ENCODE peak calls at places on chromosome 13, in six cellular contexts. S, J, R, O, E and X are unnamed samples.
A peak's percentile ranks its signal among the peaks of the same experiment; 100 is the strongest.

GRCh38 chr13:103839460-103839859 is 773.2 kb upstream of the SLC10A2 start:
- DNase-seq in S (no peak), J (no peak), R (no peak), O (no peak), E (no peak), X (no peak)

GRCh38 chr13:83182845-83183244 is 699.4 kb downstream of the SLITRK1 start:
- DNase-seq in S (no peak), J (peak; percentile 17), R (no peak), O (no peak), E (no peak), X (no peak)

GRCh38 chr13:97367016-97367415 is 67.0 kb upstream of the RAP2A start:
- DNase-seq in S (no peak), J (no peak), R (no peak), O (no peak), E (no peak), X (no peak)

GRCh38 chr13:100280681-100281080 is 191.8 kb downstream of the PCCA start:
- DNase-seq in S (no peak), J (no peak), R (no peak), O (no peak), E (no peak), X (no peak)

GRCh38 chr13:99878921-99879610 is 92.5 kb downstream of the ZIC5 start:
- DNase-seq in S (no peak), J (no peak), R (no peak), O (no peak), E (no peak), X (no peak)

GRCh38 chr13:46097663-46098062 is 7.2 kb downstream of the CPB2 start:
- DNase-seq in S (no peak), J (no peak), R (no peak), O (no peak), E (no peak), X (no peak)

GRCh38 chr13:38477676-38478075 is 128.0 kb downstream of the UFM1 start:
- DNase-seq in S (no peak), J (no peak), R (no peak), O (no peak), E (no peak), X (no peak)

GRCh38 chr13:40388617-40389016 is 277.8 kb downstream of the FOXO1 start:
- DNase-seq in S (no peak), J (no peak), R (peak; percentile 36), O (peak; percentile 93), E (no peak), X (no peak)

GRCh38 chr13:78960881-78961280 is 301.9 kb upstream of the OBI1 start:
- DNase-seq in S (peak; percentile 42), J (no peak), R (no peak), O (no peak), E (no peak), X (no peak)

GRCh38 chr13:35874704-35875103 is 256.5 kb downstream of the DCLK1 start:
- DNase-seq in S (no peak), J (peak; percentile 58), R (no peak), O (no peak), E (no peak), X (peak; percentile 64)

GRCh38 chr13:20772401-20773131 is 1.2 kb downstream of the EEF1AKMT1 start:
- DNase-seq in S (no peak), J (no peak), R (no peak), O (no peak), E (peak; percentile 26), X (no peak)

GRCh38 chr13:71089105-71089504 is 777.9 kb downstream of the DACH1 start:
- DNase-seq in S (no peak), J (no peak), R (no peak), O (no peak), E (no peak), X (no peak)

GRCh38 chr13:47310376-47310775 is 413.5 kb upstream of the HTR2A start:
- DNase-seq in S (no peak), J (no peak), R (no peak), O (no peak), E (no peak), X (no peak)

GRCh38 chr13:98992355-98992754 is 14.5 kb upstream of the DOCK9 start:
- DNase-seq in S (no peak), J (no peak), R (no peak), O (no peak), E (no peak), X (no peak)

GRCh38 chr13:30463820-30464495 is 1.8 kb downstream of the HMGB1 start:
- DNase-seq in S (peak; percentile 71), J (peak; percentile 79), R (no peak), O (peak; percentile 82), E (peak; percentile 63), X (peak; percentile 50)

GRCh38 chr13:25881946-25882574 is 169.8 kb downstream of the SHISA2 start:
- DNase-seq in S (no peak), J (no peak), R (no peak), O (no peak), E (peak; percentile 92), X (no peak)

GRCh38 chr13:75850915-75851314 is 214.8 kb downstream of the LMO7 start:
- DNase-seq in S (no peak), J (no peak), R (no peak), O (no peak), E (peak; percentile 10), X (no peak)

GRCh38 chr13:74062933-74063332 is 71.3 kb downstream of the KLF12 start:
- DNase-seq in S (no peak), J (peak; percentile 77), R (peak; percentile 21), O (peak; percentile 59), E (no peak), X (peak; percentile 81)
- H3K4me3 ChIP-seq in S (peak overlapping the region; percentile 7), J (peak overlapping the region; percentile 53), R (peak overlapping the region; percentile 38), O (peak overlapping the region; percentile 6), E (no peak overlapping the region), X (peak overlapping the region; percentile 29)

DNA sequence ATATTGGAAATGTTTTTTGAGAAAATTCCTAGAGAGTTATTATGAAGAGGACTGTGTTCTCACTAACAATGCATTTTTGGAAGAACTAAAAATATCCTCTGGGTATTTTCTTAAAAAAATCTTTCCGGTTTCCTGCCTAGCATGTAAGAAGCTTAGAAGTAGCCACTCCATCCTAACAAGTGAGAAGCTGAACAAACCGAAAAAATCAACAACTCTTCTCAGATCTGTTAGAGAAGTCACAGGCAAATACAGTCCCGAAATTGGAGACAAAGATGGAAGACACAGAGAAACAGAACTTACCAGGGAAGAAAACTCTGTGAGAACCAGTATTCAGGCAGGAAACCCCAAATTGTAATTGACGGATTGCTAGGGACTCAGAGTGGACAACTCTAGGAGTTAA is 173.0 kb downstream of the KLF12 start:
- DNase-seq in S (no peak), J (no peak), R (no peak), O (no peak), E (no peak), X (no peak)
- H3K4me1 ChIP-seq in S (no peaks in the 10 kb centered on the region), J (peaks cover 10% of the 10 kb centered on the region), R (peaks cover 17% of the 10 kb centered on the region), O (peaks cover 8% of the 10 kb centered on the region), E (peaks cover 10% of the 10 kb centered on the region), X (peaks cover 22% of the 10 kb centered on the region)

GRCh38 chr13:28022848-28023518 is 34.5 kb upstream of the URAD start:
- DNase-seq in S (no peak), J (no peak), R (no peak), O (no peak), E (no peak), X (no peak)

GRCh38 chr13:28031220-28031903 is 42.9 kb upstream of the URAD start:
- DNase-seq in S (peak; percentile 81), J (no peak), R (no peak), O (no peak), E (no peak), X (peak; percentile 76)

GRCh38 chr13:28027607-28028364 is 39.3 kb upstream of the URAD start:
- DNase-seq in S (no peak), J (no peak), R (no peak), O (no peak), E (no peak), X (no peak)

GRCh38 chr13:28026508-28026907 is 38.0 kb upstream of the URAD start:
- DNase-seq in S (no peak), J (no peak), R (no peak), O (no peak), E (no peak), X (no peak)

DNA sequence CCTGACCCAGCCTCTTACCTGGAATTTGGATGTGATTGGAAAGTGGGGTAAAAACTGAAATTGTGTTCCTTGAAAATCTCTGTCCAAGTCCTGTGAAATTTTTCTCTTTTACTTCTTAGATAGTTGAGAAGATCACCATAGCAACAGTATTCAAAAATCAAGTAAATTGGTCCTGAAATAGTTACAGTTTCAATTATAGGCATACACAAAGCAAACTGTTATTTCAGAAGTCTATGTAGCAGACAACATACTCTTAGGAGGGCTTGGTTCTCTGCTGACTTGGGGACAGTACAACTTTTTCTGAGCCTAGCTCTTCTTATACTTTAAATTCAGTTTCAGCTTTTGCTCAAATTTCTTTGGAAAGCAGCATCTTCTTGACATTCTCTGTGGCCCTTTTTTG is 38.6 kb upstream of the URAD start:
- DNase-seq in S (no peak), J (no peak), R (no peak), O (no peak), E (no peak), X (no peak)
- H3K27me3 ChIP-seq in S (peaks cover 5% of the 10 kb centered on the region), J (no peaks in the 10 kb centered on the region), R (no peaks in the 10 kb centered on the region), O (no peaks in the 10 kb centered on the region), E (no peaks in the 10 kb centered on the region), X (no peaks in the 10 kb centered on the region)

DNA sequence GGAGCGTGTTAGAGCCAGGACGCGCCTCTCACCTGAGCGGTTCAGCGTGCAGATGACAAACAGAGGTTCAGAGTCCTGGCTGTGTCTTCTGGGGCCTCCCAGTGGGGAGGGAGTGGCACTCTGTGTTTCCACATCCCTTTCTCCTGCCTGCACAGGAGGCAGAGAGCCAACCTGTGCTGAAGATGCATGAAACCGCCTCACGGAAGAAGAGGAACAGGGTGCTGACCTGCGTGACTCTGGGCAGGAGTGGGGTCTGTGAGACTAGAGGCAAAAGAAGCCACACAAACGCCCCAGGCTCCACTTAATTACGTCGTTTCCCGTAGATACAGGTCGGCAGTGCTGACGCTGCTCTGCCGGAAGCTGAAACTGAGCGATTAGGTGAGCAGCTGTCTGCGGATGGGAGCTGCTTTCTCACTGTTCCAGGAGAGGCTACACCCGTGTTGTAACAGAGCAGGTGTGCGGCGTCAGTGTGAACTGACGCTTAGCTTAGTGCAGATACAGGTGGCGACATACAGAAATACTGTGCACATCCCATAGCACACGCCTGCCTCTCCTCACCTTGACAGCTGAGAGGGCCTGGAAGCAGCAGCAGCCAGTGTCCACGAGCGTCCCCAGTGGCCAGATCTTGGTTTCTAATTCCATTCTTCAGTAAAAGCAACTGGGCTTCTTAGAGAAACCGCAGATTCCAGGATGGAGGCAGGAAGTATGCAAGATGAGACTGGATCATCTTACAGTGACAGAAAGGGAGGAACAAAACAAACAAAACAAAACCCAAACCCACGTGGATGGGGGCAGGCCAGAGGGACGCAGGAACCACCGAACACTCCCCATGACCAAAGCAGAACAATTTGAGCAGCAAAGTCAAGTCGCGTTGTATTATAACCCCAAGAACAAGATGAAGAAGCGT is 37.7 kb upstream of the MCF2L start:
- DNase-seq in S (no peak), J (no peak), R (no peak), O (no peak), E (peak; percentile 64), X (no peak)
- H3K4me3 ChIP-seq in S (no peak overlapping the region), J (no peak overlapping the region), R (no peak overlapping the region), O (no peak overlapping the region), E (no peak overlapping the region), X (no peak overlapping the region)

GRCh38 chr13:114122591-114123211 is 9.7 kb downstream of the RASA3 start:
- DNase-seq in S (peak; percentile 44), J (no peak), R (no peak), O (no peak), E (no peak), X (no peak)
- H3K4me1 ChIP-seq in S (peaks cover 58% of the 10 kb centered on the region), J (peaks cover 67% of the 10 kb centered on the region), R (peaks cover 22% of the 10 kb centered on the region), O (peaks cover 88% of the 10 kb centered on the region), E (peaks cover 53% of the 10 kb centered on the region), X (peaks cover 17% of the 10 kb centered on the region)

GRCh38 chr13:52845766-52846566 is 2.5 kb downstream of the PCDH8 start:
- DNase-seq in S (peak; percentile 47), J (peak; percentile 48), R (no peak), O (no peak), E (peak; percentile 64), X (no peak)
- H3K27me3 ChIP-seq in S (peaks cover 88% of the 10 kb centered on the region), J (no peaks in the 10 kb centered on the region), R (peaks cover 34% of the 10 kb centered on the region), O (peaks cover 32% of the 10 kb centered on the region), E (peaks cover 71% of the 10 kb centered on the region), X (peaks cover 78% of the 10 kb centered on the region)

GRCh38 chr13:50131998-50132936 is 117.0 kb downstream of the KCNRG start:
- DNase-seq in S (no peak), J (no peak), R (no peak), O (peak; percentile 44), E (no peak), X (no peak)
- H3K4me3 ChIP-seq in S (peak overlapping the region; percentile 14), J (no peak overlapping the region), R (no peak overlapping the region), O (no peak overlapping the region), E (no peak overlapping the region), X (no peak overlapping the region)